ENCODE peak calls at places on chromosomes 1 and 21, in four cellular contexts. K, Q, L and M are unnamed samples.

GRCh38 chr1:63611231-63611630 is 18.0 kb downstream of the PGM1 start:
- DNase-seq in K (no peak), L (no peak), Q (no peak), M (no peak)

GRCh38 chr1:32948905-32949304 is 15.7 kb downstream of the RNF19B start:
- DNase-seq in K (no peak), Q (no peak), L (no peak), M (no peak)

GRCh38 chr1:18149113-18149641 is 41.6 kb downstream of the IGSF21 start:
- DNase-seq in Q (no peak), L (no peak), K (no peak), M (no peak)

GRCh38 chr1:7642781-7643180 is 128.3 kb upstream of the VAMP3 start:
- DNase-seq in L (no peak), Q (no peak), K (no peak), M (no peak)

GRCh38 chr1:29757866-29758763 is 521.8 kb downstream of the PTPRU start:
- DNase-seq in Q (no peak), L (peak), K (no peak), M (no peak)

GRCh38 chr21:31248598-31248997 is 95.5 kb downstream of the TIAM1 start:
- DNase-seq in L (no peak), K (no peak), Q (no peak), M (no peak)

GRCh38 chr1:155977607-155978324 is 581 bp downstream of the ARHGEF2 start:
- DNase-seq in Q (no peak), K (peak), L (no peak), M (peak)

GRCh38 chr1:9231648-9232332 is 2.8 kb upstream of the H6PD start:
- DNase-seq in L (no peak), Q (no peak), K (no peak), M (no peak)

GRCh38 chr1:214581785-214582184 is 21.2 kb upstream of the CENPF start:
- DNase-seq in Q (no peak), L (no peak), K (peak), M (no peak)